ENCODE peak calls at places on chromosomes 16 and 17, in ten cellular contexts. O is A549; Q is naive thymus-derived CD4-positive, alpha-beta T cell; G is upper lobe of right lung; W is transverse colon; S is heart right ventricle; P is stomach; N is cardiac muscle cell; T is right cardiac atrium; H is ovary. Y is an unnamed sample. For H3K4me1, the result is how much of the 10 kb centered on the place peaks cover.

GRCh38 chr17:40810505-40810904 is 10.7 kb upstream of the KRT28 start:
- DNase-seq in O (peak), Q (no peak), G (no peak), W (no peak), S (no peak), P (no peak), N (no peak), T (no peak), H (no peak), Y (peak)

GRCh38 chr16:87834668-87835473 is 34.4 kb downstream of the SLC7A5 start:
- DNase-seq in O (no peak), Q (no peak), G (no peak), W (no peak), S (no peak), P (no peak), N (peak), T (peak), H (no peak), Y (peak)

GRCh38 chr16:13298676-13299075 is 397.3 kb downstream of the SHISA9 start:
- DNase-seq in O (no peak), Q (no peak), G (no peak), W (no peak), S (no peak), P (no peak), N (no peak), T (no peak), H (no peak), Y (no peak)

GRCh38 chr17:19000531-19001011 is 4.0 kb downstream of the FAM83G start:
- DNase-seq in O (no peak), Q (no peak), G (no peak), W (peak), S (no peak), P (peak), N (peak), T (peak), H (peak), Y (no peak)

GRCh38 chr16:58409316-58409973 is 17.2 kb downstream of the GINS3 start:
- DNase-seq in O (no peak), Q (no peak), G (no peak), W (no peak), S (peak), P (peak), N (peak), T (peak), H (no peak), Y (peak)

GRCh38 chr17:9522074-9522473 is 53.5 kb downstream of the STX8 start:
- DNase-seq in O (peak), Q (no peak), G (no peak), W (no peak), S (peak), P (no peak), N (peak), T (no peak), H (no peak), Y (peak)

GRCh38 chr16:3695610-3696369 is 21.5 kb downstream of the TRAP1 start:
- DNase-seq in O (no peak), Q (no peak), G (no peak), W (no peak), S (no peak), P (peak), N (no peak), T (no peak), H (no peak), Y (no peak)

GRCh38 chr17:49886036-49886435 is 38.2 kb upstream of the TAC4 start:
- DNase-seq in O (no peak), Q (no peak), G (no peak), W (no peak), S (no peak), P (no peak), N (no peak), T (no peak), H (no peak), Y (no peak)

GRCh38 chr17:47945080-47945479 is 3.7 kb downstream of the PNPO start:
- DNase-seq in O (no peak), Q (no peak), G (no peak), W (no peak), S (no peak), P (no peak), N (peak), T (no peak), H (no peak), Y (no peak)

GRCh38 chr17:55737976-55738501 is 12.8 kb upstream of the PCTP start:
- DNase-seq in O (no peak), Q (no peak), G (no peak), W (no peak), S (no peak), P (no peak), N (no peak), T (no peak), H (no peak), Y (no peak)

GRCh38 chr17:8288336-8289102 is at the start of gene RANGRF:
- DNase-seq in O (peak), Q (peak), G (peak), W (peak), S (peak), P (peak), N (peak), T (peak), H (peak), Y (peak)

GRCh38 chr16:51125992-51126391 is 25.1 kb downstream of the SALL1 start:
- DNase-seq in O (no peak), Q (no peak), G (no peak), W (no peak), S (no peak), P (no peak), N (no peak), T (no peak), H (no peak), Y (no peak)

GRCh38 chr17:82943339-82943738 is 103.5 kb upstream of the ZNF750 start:
- DNase-seq in O (no peak), Q (no peak), G (peak), W (no peak), S (no peak), P (no peak), N (no peak), T (no peak), H (peak), Y (no peak)

GRCh38 chr16:72985148-72985882 is 62.6 kb downstream of the ZFHX3 start:
- DNase-seq in O (no peak), Q (no peak), G (no peak), W (no peak), S (peak), P (no peak), N (peak), T (peak), H (no peak), Y (no peak)

GRCh38 chr17:79629548-79630049 is 18.7 kb upstream of the RBFOX3 start:
- DNase-seq in O (peak), Q (no peak), G (no peak), W (no peak), S (no peak), P (peak), N (no peak), T (no peak), H (no peak), Y (no peak)

GRCh38 chr16:50305441-50306061 is 39.2 kb downstream of the ADCY7 start:
- DNase-seq in O (no peak), Q (no peak), G (peak), W (no peak), S (no peak), P (no peak), N (no peak), T (peak), H (peak), Y (no peak)

GRCh38 chr16:89495121-89495520 is 4.8 kb upstream of the ANKRD11 start:
- DNase-seq in O (no peak), Q (no peak), G (no peak), W (no peak), S (no peak), P (no peak), N (peak), T (no peak), H (no peak), Y (no peak)

GRCh38 chr17:17994271-17994670 is 21.6 kb downstream of the DRC3 start:
- DNase-seq in O (peak), Q (peak), G (no peak), W (no peak), S (peak), P (peak), N (peak), T (no peak), H (peak), Y (no peak)

GRCh38 chr16:11370084-11370931 is 25.0 kb downstream of the RMI2 start:
- DNase-seq in O (no peak), Q (no peak), G (peak), W (no peak), S (no peak), P (no peak), N (no peak), T (no peak), H (peak), Y (no peak)

GRCh38 chr17:12928736-12929135 is 89.1 kb downstream of the ELAC2 start:
- DNase-seq in O (no peak), Q (no peak), G (no peak), W (no peak), S (no peak), P (no peak), N (no peak), T (no peak), H (no peak), Y (no peak)

GRCh38 chr17:49696233-49696761 is 11.5 kb downstream of the SLC35B1 start:
- DNase-seq in O (no peak), Q (peak), G (no peak), W (no peak), S (no peak), P (no peak), N (no peak), T (no peak), H (no peak), Y (no peak)

GRCh38 chr17:80751070-80751459 is 206.4 kb downstream of the RPTOR start:
- DNase-seq in O (no peak), Q (no peak), G (no peak), W (no peak), S (no peak), P (no peak), N (no peak), T (no peak), H (no peak), Y (no peak)

GRCh38 chr16:26464576-26465266 is 602.0 kb upstream of the C16orf82 start:
- DNase-seq in O (no peak), Q (no peak), G (no peak), W (no peak), S (no peak), P (no peak), N (no peak), T (no peak), H (no peak), Y (no peak)

GRCh38 chr17:47705536-47706481 is 11.8 kb downstream of the TBKBP1 start:
- DNase-seq in O (no peak), Q (no peak), G (peak), W (no peak), S (no peak), P (no peak), N (no peak), T (no peak), H (no peak), Y (no peak)

GRCh38 chr17:69435986-69436696 is 21.6 kb downstream of the MAP2K6 start:
- DNase-seq in O (no peak), Q (no peak), G (no peak), W (no peak), S (no peak), P (no peak), N (no peak), T (no peak), H (no peak), Y (no peak)

GRCh38 chr16:47644661-47645060 is 183.5 kb downstream of the PHKB start:
- DNase-seq in O (no peak), Q (no peak), G (no peak), W (no peak), S (no peak), P (no peak), N (peak), T (no peak), H (no peak), Y (no peak)

GRCh38 chr16:17365591-17366298 is 105.0 kb downstream of the XYLT1 start:
- DNase-seq in O (no peak), Q (no peak), G (no peak), W (no peak), S (no peak), P (no peak), N (peak), T (no peak), H (no peak), Y (no peak)
- H3K4me1 ChIP-seq in O (under half), Q (half or more), G (half or more), W (under half), S (under half), P (under half), N (under half), T (under half), H (under half), Y (under half)

DNA sequence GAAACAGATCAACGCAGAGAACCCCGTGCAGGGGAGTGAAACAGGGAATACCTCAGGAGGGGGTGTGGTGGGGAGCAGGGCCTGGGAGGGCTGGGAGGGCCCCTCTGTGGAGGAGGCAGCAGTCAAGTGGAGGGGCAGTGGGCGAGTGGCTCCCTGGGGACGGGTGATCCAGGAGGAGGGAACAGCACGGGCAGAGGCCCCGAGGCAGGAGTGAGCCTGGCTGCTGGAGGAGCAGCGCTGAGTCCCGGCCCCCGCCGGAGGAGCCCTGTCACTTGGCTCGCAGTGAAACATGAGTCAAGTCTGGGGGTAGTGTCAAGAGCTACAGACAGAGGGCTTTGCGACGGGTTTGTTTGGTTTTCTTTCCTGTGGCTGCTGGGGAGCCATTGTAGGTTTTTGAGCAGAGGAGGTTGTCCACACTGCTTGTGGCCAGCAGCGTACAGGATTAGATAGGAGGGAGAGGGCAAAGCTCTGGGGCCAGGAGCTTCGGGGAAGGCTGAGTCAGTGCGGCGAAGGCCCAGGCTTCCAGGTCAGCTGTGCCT is 115.7 kb upstream of the CIBAR2 start:
- DNase-seq in O (no peak), Q (no peak), G (no peak), W (no peak), S (no peak), P (no peak), N (peak), T (no peak), H (no peak), Y (no peak)
- H3K4me1 ChIP-seq in O (under half), Q (under half), G (under half), W (under half), S (under half), P (under half), N (under half), T (under half), H (under half), Y (under half)

DNA sequence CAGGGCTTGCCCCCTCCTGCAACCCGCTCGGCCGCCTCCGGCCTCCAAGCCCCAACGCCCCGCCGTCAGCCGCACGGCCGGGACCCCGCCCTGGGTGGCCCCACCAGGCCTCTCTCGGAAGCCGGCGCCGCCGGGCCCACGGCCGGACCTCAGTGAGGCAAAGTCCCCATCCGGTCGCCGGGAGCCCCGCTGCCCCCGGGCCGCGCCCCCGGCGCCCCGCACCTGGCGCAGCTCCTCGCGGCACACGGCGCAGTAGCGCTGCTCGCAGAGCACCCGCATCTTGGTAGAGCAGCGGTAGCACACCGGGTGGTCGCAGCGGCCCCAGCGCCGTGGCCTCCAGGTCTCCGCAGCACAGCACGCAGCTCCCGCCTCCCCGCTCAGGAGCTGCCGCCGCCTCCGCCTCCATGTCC is 314 bp downstream of the ZNF598 start:
- DNase-seq in O (no peak), Q (no peak), G (no peak), W (no peak), S (no peak), P (no peak), N (no peak), T (no peak), H (peak), Y (no peak)
- H3K4me1 ChIP-seq in O (half or more), Q (under half), G (under half), W (under half), S (under half), P (half or more), N (under half), T (under half), H (under half), Y (under half)

DNA sequence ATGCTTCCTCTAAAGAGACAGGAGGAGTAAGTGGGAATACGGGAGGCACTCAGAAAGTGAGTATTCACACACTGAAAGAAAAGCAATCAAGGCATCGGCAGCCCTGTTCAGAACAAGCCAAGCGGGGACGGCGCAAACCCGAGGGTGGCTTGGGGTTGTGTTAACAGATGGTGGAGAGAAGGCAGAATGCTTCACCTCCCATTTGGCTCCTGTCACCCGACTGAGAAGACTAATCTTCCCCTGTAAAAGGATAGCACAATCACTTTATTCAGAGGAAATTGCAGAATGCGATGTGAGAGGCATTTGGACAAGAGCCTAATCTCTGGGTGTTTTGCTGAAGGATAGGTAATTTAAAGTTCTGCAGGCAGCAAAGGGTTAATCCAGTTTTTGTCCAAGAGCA is 119.3 kb upstream of the WSCD1 start:
- DNase-seq in O (no peak), Q (no peak), G (no peak), W (no peak), S (no peak), P (no peak), N (no peak), T (no peak), H (no peak), Y (no peak)
- H3K4me1 ChIP-seq in O (under half), Q (under half), G (under half), W (under half), S (under half), P (under half), N (under half), T (under half), H (under half), Y (under half)

GRCh38 chr16:75376475-75376907 is 56.8 kb downstream of the CFDP1 start:
- DNase-seq in O (no peak), Q (no peak), G (no peak), W (no peak), S (no peak), P (no peak), N (no peak), T (no peak), H (no peak), Y (peak)
- H3K4me1 ChIP-seq in O (under half), Q (under half), G (under half), W (under half), S (under half), P (under half), N (under half), T (under half), H (under half), Y (half or more)

GRCh38 chr17:77403854-77404253 is 263.1 kb downstream of the SEC14L1 start:
- DNase-seq in O (no peak), Q (no peak), G (no peak), W (no peak), S (no peak), P (no peak), N (no peak), T (no peak), H (no peak), Y (no peak)
- H3K4me1 ChIP-seq in O (under half), Q (half or more), G (half or more), W (half or more), S (half or more), P (half or more), N (under half), T (under half), H (under half), Y (under half)

GRCh38 chr17:44906987-44907681 is 7.9 kb upstream of the EFTUD2 start:
- DNase-seq in O (no peak), Q (no peak), G (no peak), W (no peak), S (no peak), P (no peak), N (peak), T (no peak), H (no peak), Y (no peak)
- H3K4me1 ChIP-seq in O (half or more), Q (under half), G (under half), W (under half), S (under half), P (under half), N (under half), T (under half), H (under half), Y (under half)

Y was measured in PC-9.